ENCODE peak calls at places on chromosomes 1 and 21, in four cellular contexts. D, J, H and P are unnamed samples.

GRCh38 chr1:232873931-232874330 is 68.7 kb downstream of the MAP10 start:
- DNase-seq in D (no peak), J (no peak), H (no peak), P (no peak)

GRCh38 chr21:42844411-42845113 is 34.8 kb downstream of the WDR4 start:
- DNase-seq in D (no peak), J (no peak), H (no peak), P (no peak)

GRCh38 chr21:21631961-21632360 is 633.8 kb downstream of the NCAM2 start:
- DNase-seq in D (no peak), J (peak; percentile 42), H (no peak), P (no peak)

GRCh38 chr1:201020647-201021332 is 2.7 kb downstream of the KIF21B start:
- DNase-seq in D (no peak), J (peak; percentile 74), H (peak; percentile 26), P (peak; percentile 38)

GRCh38 chr1:243503155-243503554 is 247.3 kb downstream of the SDCCAG8 start:
- DNase-seq in D (no peak), J (no peak), H (no peak), P (no peak)

GRCh38 chr1:68490046-68490651 is 6.7 kb downstream of the DEPDC1 start:
- DNase-seq in D (no peak), J (no peak), H (no peak), P (no peak)

GRCh38 chr1:163170975-163171676 is 31.6 kb downstream of the RGS5 start:
- DNase-seq in D (peak; percentile 10), J (peak; percentile 65), H (no peak), P (peak; percentile 80)

GRCh38 chr1:33898933-33899332 is 35.1 kb downstream of the HMGB4 start:
- DNase-seq in D (no peak), J (no peak), H (no peak), P (no peak)

GRCh38 chr1:165877940-165878556 is 50.6 kb downstream of the UCK2 start:
- DNase-seq in D (no peak), J (no peak), H (no peak), P (no peak)

GRCh38 chr1:5758000-5758858 is 234.0 kb downstream of the NPHP4 start:
- DNase-seq in D (no peak), J (no peak), H (no peak), P (no peak)

GRCh38 chr1:93905734-93906133 is 3.5 kb downstream of the GCLM start:
- DNase-seq in D (no peak), J (peak; percentile 21), H (no peak), P (no peak)

GRCh38 chr1:198264271-198264670 is 107.5 kb downstream of the NEK7 start:
- DNase-seq in D (no peak), J (no peak), H (no peak), P (no peak)

GRCh38 chr1:221435510-221435909 is 306.4 kb downstream of the DUSP10 start:
- DNase-seq in D (peak; percentile 56), J (peak; percentile 80), H (no peak), P (peak; percentile 53)

GRCh38 chr1:81414417-81415087 is 386.2 kb upstream of the ADGRL2 start:
- DNase-seq in D (peak; percentile 15), J (peak; percentile 78), H (no peak), P (peak; percentile 74)

GRCh38 chr1:93414749-93415148 is 33.2 kb upstream of the FNBP1L start:
- DNase-seq in D (no peak), J (no peak), H (no peak), P (no peak)